ENCODE peak calls at places on chromosomes 2 and 18, in nine cellular contexts. One of them, this sample, is unnamed.

GRCh38 chr2:47232738-47233415 is 77.8 kb upstream of the STPG4 start:
- DNase-seq in activated T-helper 1 cell treated with anti-CD3 and anti-CD28 coated beads, Interleukin-12 subunit alpha, Interleukin-12 subunit beta, Interleukin-2, Interleukin-4 antibody, amounts not matched to agents 30 ng/mL and 10 ng/mL and 1 ng/mL, durations not matched to agents 14 hours and 24 hours and 36 hours: no peak
- DNase-seq in GM13976: no peak
- DNase-seq in anterior cingulate cortex: no peak
- DNase-seq in SJSA1: no peak
- DNase-seq in endothelial cell: no peak
- DNase-seq in stimulated activated CD8-positive, alpha-beta memory T cell treated with anti-CD3 and anti-CD28 coated beads, Interleukin-4, amount 100 ng/mL, for 1 hour: no peak
- DNase-seq in T-helper 1 cell: no peak
- DNase-seq in non-pigmented ciliary epithelial cell: no peak
- DNase-seq in this sample: no peak

GRCh38 chr18:36089001-36089400 is 21.6 kb upstream of the RPRD1A start:
- DNase-seq in activated T-helper 1 cell treated with anti-CD3 and anti-CD28 coated beads, Interleukin-12 subunit alpha, Interleukin-12 subunit beta, Interleukin-2, Interleukin-4 antibody, amounts not matched to agents 30 ng/mL and 10 ng/mL and 1 ng/mL, durations not matched to agents 14 hours and 24 hours and 36 hours: no peak
- DNase-seq in GM13976: no peak
- DNase-seq in anterior cingulate cortex: no peak
- DNase-seq in SJSA1: no peak
- DNase-seq in endothelial cell: no peak
- DNase-seq in stimulated activated CD8-positive, alpha-beta memory T cell treated with anti-CD3 and anti-CD28 coated beads, Interleukin-4, amount 100 ng/mL, for 1 hour: no peak
- DNase-seq in T-helper 1 cell: no peak
- DNase-seq in non-pigmented ciliary epithelial cell: no peak
- DNase-seq in this sample: no peak

GRCh38 chr2:98518106-98518505 is 73.4 kb downstream of the INPP4A start:
- DNase-seq in activated T-helper 1 cell treated with anti-CD3 and anti-CD28 coated beads, Interleukin-12 subunit alpha, Interleukin-12 subunit beta, Interleukin-2, Interleukin-4 antibody, amounts not matched to agents 30 ng/mL and 10 ng/mL and 1 ng/mL, durations not matched to agents 14 hours and 24 hours and 36 hours: peak; percentile 26
- DNase-seq in GM13976: peak; percentile 70
- DNase-seq in anterior cingulate cortex: no peak
- DNase-seq in SJSA1: no peak
- DNase-seq in endothelial cell: peak; percentile 26
- DNase-seq in stimulated activated CD8-positive, alpha-beta memory T cell treated with anti-CD3 and anti-CD28 coated beads, Interleukin-4, amount 100 ng/mL, for 1 hour: no peak
- DNase-seq in T-helper 1 cell: no peak
- DNase-seq in non-pigmented ciliary epithelial cell: no peak
- DNase-seq in this sample: peak; percentile 58

GRCh38 chr18:69617888-69618287 is 217.2 kb downstream of the DOK6 start:
- DNase-seq in activated T-helper 1 cell treated with anti-CD3 and anti-CD28 coated beads, Interleukin-12 subunit alpha, Interleukin-12 subunit beta, Interleukin-2, Interleukin-4 antibody, amounts not matched to agents 30 ng/mL and 10 ng/mL and 1 ng/mL, durations not matched to agents 14 hours and 24 hours and 36 hours: no peak
- DNase-seq in GM13976: no peak
- DNase-seq in anterior cingulate cortex: no peak
- DNase-seq in SJSA1: no peak
- DNase-seq in endothelial cell: no peak
- DNase-seq in stimulated activated CD8-positive, alpha-beta memory T cell treated with anti-CD3 and anti-CD28 coated beads, Interleukin-4, amount 100 ng/mL, for 1 hour: no peak
- DNase-seq in T-helper 1 cell: no peak
- DNase-seq in non-pigmented ciliary epithelial cell: peak; percentile 2
- DNase-seq in this sample: no peak

GRCh38 chr18:54532222-54532621 is 58.8 kb upstream of the DYNAP start:
- DNase-seq in activated T-helper 1 cell treated with anti-CD3 and anti-CD28 coated beads, Interleukin-12 subunit alpha, Interleukin-12 subunit beta, Interleukin-2, Interleukin-4 antibody, amounts not matched to agents 30 ng/mL and 10 ng/mL and 1 ng/mL, durations not matched to agents 14 hours and 24 hours and 36 hours: no peak
- DNase-seq in GM13976: no peak
- DNase-seq in anterior cingulate cortex: no peak
- DNase-seq in SJSA1: no peak
- DNase-seq in endothelial cell: no peak
- DNase-seq in stimulated activated CD8-positive, alpha-beta memory T cell treated with anti-CD3 and anti-CD28 coated beads, Interleukin-4, amount 100 ng/mL, for 1 hour: no peak
- DNase-seq in T-helper 1 cell: no peak
- DNase-seq in non-pigmented ciliary epithelial cell: no peak
- DNase-seq in this sample: no peak

GRCh38 chr2:21135585-21135984 is 11.8 kb downstream of the TDRD15 start:
- DNase-seq in activated T-helper 1 cell treated with anti-CD3 and anti-CD28 coated beads, Interleukin-12 subunit alpha, Interleukin-12 subunit beta, Interleukin-2, Interleukin-4 antibody, amounts not matched to agents 30 ng/mL and 10 ng/mL and 1 ng/mL, durations not matched to agents 14 hours and 24 hours and 36 hours: no peak
- DNase-seq in GM13976: no peak
- DNase-seq in anterior cingulate cortex: no peak
- DNase-seq in SJSA1: no peak
- DNase-seq in endothelial cell: no peak
- DNase-seq in stimulated activated CD8-positive, alpha-beta memory T cell treated with anti-CD3 and anti-CD28 coated beads, Interleukin-4, amount 100 ng/mL, for 1 hour: no peak
- DNase-seq in T-helper 1 cell: no peak
- DNase-seq in non-pigmented ciliary epithelial cell: no peak
- DNase-seq in this sample: no peak

GRCh38 chr2:9230051-9230802 is 23.6 kb downstream of the ASAP2 start:
- DNase-seq in activated T-helper 1 cell treated with anti-CD3 and anti-CD28 coated beads, Interleukin-12 subunit alpha, Interleukin-12 subunit beta, Interleukin-2, Interleukin-4 antibody, amounts not matched to agents 30 ng/mL and 10 ng/mL and 1 ng/mL, durations not matched to agents 14 hours and 24 hours and 36 hours: no peak
- DNase-seq in GM13976: no peak
- DNase-seq in anterior cingulate cortex: no peak
- DNase-seq in SJSA1: no peak
- DNase-seq in endothelial cell: no peak
- DNase-seq in stimulated activated CD8-positive, alpha-beta memory T cell treated with anti-CD3 and anti-CD28 coated beads, Interleukin-4, amount 100 ng/mL, for 1 hour: no peak
- DNase-seq in T-helper 1 cell: no peak
- DNase-seq in non-pigmented ciliary epithelial cell: no peak
- DNase-seq in this sample: no peak

GRCh38 chr18:48922801-48923730 is 27.7 kb downstream of the SMAD7 start:
- DNase-seq in activated T-helper 1 cell treated with anti-CD3 and anti-CD28 coated beads, Interleukin-12 subunit alpha, Interleukin-12 subunit beta, Interleukin-2, Interleukin-4 antibody, amounts not matched to agents 30 ng/mL and 10 ng/mL and 1 ng/mL, durations not matched to agents 14 hours and 24 hours and 36 hours: no peak
- DNase-seq in GM13976: no peak
- DNase-seq in anterior cingulate cortex: no peak
- DNase-seq in SJSA1: peak; percentile 95
- DNase-seq in endothelial cell: no peak
- DNase-seq in stimulated activated CD8-positive, alpha-beta memory T cell treated with anti-CD3 and anti-CD28 coated beads, Interleukin-4, amount 100 ng/mL, for 1 hour: no peak
- DNase-seq in T-helper 1 cell: no peak
- DNase-seq in non-pigmented ciliary epithelial cell: no peak
- DNase-seq in this sample: no peak

GRCh38 chr2:68237404-68237803 is 14.9 kb downstream of the PPP3R1 start:
- DNase-seq in activated T-helper 1 cell treated with anti-CD3 and anti-CD28 coated beads, Interleukin-12 subunit alpha, Interleukin-12 subunit beta, Interleukin-2, Interleukin-4 antibody, amounts not matched to agents 30 ng/mL and 10 ng/mL and 1 ng/mL, durations not matched to agents 14 hours and 24 hours and 36 hours: no peak
- DNase-seq in GM13976: no peak
- DNase-seq in anterior cingulate cortex: no peak
- DNase-seq in SJSA1: no peak
- DNase-seq in endothelial cell: no peak
- DNase-seq in stimulated activated CD8-positive, alpha-beta memory T cell treated with anti-CD3 and anti-CD28 coated beads, Interleukin-4, amount 100 ng/mL, for 1 hour: no peak
- DNase-seq in T-helper 1 cell: no peak
- DNase-seq in non-pigmented ciliary epithelial cell: no peak
- DNase-seq in this sample: no peak

This sample was measured in activated CD4-positive, alpha-beta T cell treated with anti-CD3 and anti-CD28 coated beads for 48 hours.